ENCODE peak calls at places on chromosomes 4 and X, in eight cellular contexts. G is neural crest cell, Q is Calu3, P is A673, E is fibroblast of lung, V is uterus, Z is PC-3, F is astrocyte of the spinal cord. O is an unnamed sample.

GRCh38 chr4:47145630-47146029 is 114.3 kb downstream of the GABRB1 start:
- DNase-seq in G (no peak), Q (no peak), P (peak; percentile 18), E (peak; percentile 78), V (no peak), Z (no peak), F (peak; percentile 75), O (peak; percentile 49)

GRCh38 chr4:8651661-8652180 is 59.2 kb downstream of the CPZ start:
- DNase-seq in G (no peak), Q (no peak), P (no peak), E (no peak), V (no peak), Z (no peak), F (no peak), O (no peak)

GRCh38 chr4:26263165-26263564 is 57.6 kb upstream of the RBPJ start:
- DNase-seq in G (no peak), Q (no peak), P (peak; percentile 3), E (no peak), V (no peak), Z (peak; percentile 52), F (no peak), O (no peak)

GRCh38 chr4:126871810-126872209 is 760.9 kb upstream of the INTU start:
- DNase-seq in G (no peak), Q (no peak), P (no peak), E (no peak), V (no peak), Z (no peak), F (no peak), O (no peak)

GRCh38 chrX:83916525-83916924 is 55.6 kb downstream of the CYLC1 start:
- DNase-seq in G (peak; percentile 3), Q (no peak), P (peak; percentile 9), E (no peak), V (no peak), Z (peak; percentile 55), F (no peak), O (no peak)

GRCh38 chr4:47736555-47736954 is 101.3 kb downstream of the CORIN start:
- DNase-seq in G (no peak), Q (no peak), P (no peak), E (no peak), V (no peak), Z (no peak), F (no peak), O (no peak)

GRCh38 chr4:22030321-22030720 is 81.7 kb upstream of the KCNIP4 start:
- DNase-seq in G (no peak), Q (no peak), P (no peak), E (no peak), V (no peak), Z (no peak), F (no peak), O (no peak)

GRCh38 chr4:125938541-125938940 is 623.8 kb downstream of the FAT4 start:
- DNase-seq in G (no peak), Q (no peak), P (no peak), E (peak; percentile 8), V (no peak), Z (no peak), F (no peak), O (no peak)

GRCh38 chrX:370244-370962 is 16.3 kb downstream of the PPP2R3B start:
- DNase-seq in G (no peak), Q (no peak), P (no peak), E (no peak), V (no peak), Z (no peak), F (no peak), O (no peak)

GRCh38 chr4:155777971-155778710 is 19.3 kb downstream of the GUCY1B1 start:
- DNase-seq in G (no peak), Q (no peak), P (no peak), E (peak; percentile 96), V (no peak), Z (peak; percentile 42), F (peak; percentile 32), O (no peak)

GRCh38 chr4:7154351-7154981 is 37.9 kb upstream of the SORCS2 start:
- DNase-seq in G (no peak), Q (no peak), P (no peak), E (no peak), V (peak; percentile 14), Z (no peak), F (no peak), O (no peak)

GRCh38 chrX:110795645-110796510 is at the start of gene CHRDL1:
- DNase-seq in G (peak; percentile 38), Q (peak; percentile 16), P (peak; percentile 9), E (peak; percentile 1), V (peak; percentile 73), Z (no peak), F (peak; percentile 40), O (no peak)

GRCh38 chrX:26295425-26295824 is 79.5 kb downstream of the MAGEB5 start:
- DNase-seq in G (no peak), Q (no peak), P (no peak), E (no peak), V (no peak), Z (no peak), F (no peak), O (no peak)

GRCh38 chrX:70168238-70169188 is 8.8 kb upstream of the DGAT2L6 start:
- DNase-seq in G (no peak), Q (peak; percentile 8), P (peak; percentile 49), E (peak; percentile 66), V (peak; percentile 35), Z (peak; percentile 75), F (peak; percentile 71), O (peak; percentile 11)

GRCh38 chr4:10696253-10696652 is 11.7 kb upstream of the CLNK start:
- DNase-seq in G (no peak), Q (no peak), P (no peak), E (no peak), V (no peak), Z (no peak), F (no peak), O (no peak)

GRCh38 chr4:4735870-4736269 is 123.6 kb upstream of the MSX1 start:
- DNase-seq in G (no peak), Q (no peak), P (no peak), E (peak; percentile 22), V (peak; percentile 67), Z (no peak), F (peak; percentile 31), O (no peak)

GRCh38 chr4:7845493-7846124 is 94.1 kb downstream of the AFAP1 start:
- DNase-seq in G (no peak), Q (no peak), P (no peak), E (peak; percentile 40), V (no peak), Z (no peak), F (peak; percentile 68), O (no peak)

GRCh38 chr4:41217373-41217772 is 3.0 kb upstream of the APBB2 start:
- DNase-seq in G (no peak), Q (no peak), P (no peak), E (no peak), V (no peak), Z (no peak), F (no peak), O (no peak)

GRCh38 chr4:41215969-41216293 is 1.6 kb upstream of the APBB2 start:
- DNase-seq in G (no peak), Q (no peak), P (no peak), E (no peak), V (no peak), Z (no peak), F (no peak), O (no peak)

GRCh38 chr4:41217020-41217333 is 2.6 kb upstream of the APBB2 start:
- DNase-seq in G (no peak), Q (no peak), P (no peak), E (no peak), V (no peak), Z (peak; percentile 5), F (no peak), O (no peak)

GRCh38 chr4:41215155-41215554 is 813 bp upstream of the APBB2 start:
- DNase-seq in G (no peak), Q (no peak), P (no peak), E (no peak), V (no peak), Z (no peak), F (no peak), O (no peak)

GRCh38 chr4:41216294-41217019 is 2.1 kb upstream of the APBB2 start:
- DNase-seq in G (peak; percentile 54), Q (peak; percentile 82), P (peak; percentile 77), E (peak; percentile 76), V (peak; percentile 80), Z (peak; percentile 83), F (peak; percentile 75), O (peak; percentile 32)
- TF ChIP-seq CTCF in G (peak; percentile 52), Q (peak; percentile 22), P (no peak), E (peak; percentile 49), V (peak; percentile 42), Z (no peak), F (peak; percentile 39), O (peak; percentile 35)

DNA sequence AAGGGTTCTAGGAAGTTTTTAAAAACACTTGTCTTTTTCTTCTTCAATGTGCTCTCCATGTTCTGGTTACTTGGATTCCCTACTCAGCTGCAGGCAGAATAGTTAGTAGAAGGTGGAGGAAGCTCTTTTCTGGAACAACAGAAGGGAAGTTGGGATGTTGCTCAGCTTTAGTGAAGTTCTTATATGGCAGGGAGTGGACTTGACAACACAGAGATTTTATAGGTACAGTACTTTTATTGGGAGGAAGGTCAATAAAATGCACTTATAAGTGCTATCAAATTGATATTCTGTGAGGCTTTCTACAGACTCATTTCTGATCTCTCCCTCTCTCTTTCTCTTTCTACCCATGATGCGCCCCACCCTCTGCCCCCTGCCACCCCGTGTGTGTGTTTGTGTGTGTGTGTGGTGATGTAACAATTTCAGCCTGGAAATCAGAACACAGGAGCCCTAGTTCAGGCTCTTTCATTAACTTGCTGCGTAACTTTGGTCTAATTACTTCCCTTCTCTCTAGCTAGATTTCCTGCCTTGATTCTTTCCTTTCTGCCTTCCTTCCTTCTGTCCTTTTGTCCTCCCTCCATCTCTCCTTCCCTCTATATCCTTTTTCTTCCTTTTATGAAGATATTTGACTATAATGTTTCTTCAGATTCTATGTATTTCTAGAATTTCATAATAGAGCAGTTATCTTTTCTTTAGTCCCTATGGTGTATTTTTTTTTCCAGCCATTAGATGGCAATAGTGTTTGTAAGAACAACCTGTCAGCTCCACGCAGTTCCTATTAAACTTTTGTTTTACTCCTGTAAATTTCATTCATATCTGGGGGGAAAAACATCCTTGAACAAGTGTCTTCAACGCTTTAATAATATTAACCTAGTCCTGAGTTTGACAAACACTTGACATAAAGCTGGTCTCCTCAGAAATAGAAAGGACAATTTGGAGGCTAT is 37.1 kb downstream of the HEPH start:
- DNase-seq in G (no peak), Q (no peak), P (peak; percentile 14), E (peak; percentile 17), V (no peak), Z (peak; percentile 16), F (peak; percentile 7), O (no peak)
- TF ChIP-seq CTCF in G (peak; percentile 46), Q (no peak), P (peak; percentile 52), E (no peak), V (peak; percentile 13), Z (peak; percentile 50), F (peak; percentile 27), O (no peak)

GRCh38 chr4:140372607-140373327 is 679 bp upstream of the SCOC start:
- DNase-seq in G (no peak), Q (no peak), P (peak; percentile 33), E (no peak), V (no peak), Z (peak; percentile 4), F (peak; percentile 39), O (no peak)
- TF ChIP-seq CTCF in G (peak; percentile 62), Q (no peak), P (peak; percentile 20), E (peak; percentile 5), V (peak; percentile 41), Z (no peak), F (no peak), O (peak; percentile 16)

DNA sequence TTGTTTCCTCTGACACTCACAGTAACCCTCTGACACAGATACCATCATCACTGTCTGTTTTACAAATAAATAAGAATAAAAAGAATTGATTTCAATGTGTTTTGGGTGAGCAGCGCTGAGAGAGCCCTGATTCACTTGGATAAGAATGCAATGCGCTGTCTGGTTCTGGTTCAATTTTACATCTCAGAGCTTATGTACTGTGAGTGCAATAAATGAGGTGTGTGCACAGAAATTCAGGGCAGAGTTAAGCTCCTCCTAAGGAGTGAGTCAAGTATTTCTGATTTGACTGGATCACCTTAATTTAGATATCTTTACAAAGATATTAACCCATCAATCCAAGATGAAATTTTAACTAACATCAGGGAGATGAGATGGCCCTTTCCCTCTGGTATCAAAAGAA is 11.2 kb downstream of the FAM9C start:
- DNase-seq in G (no peak), Q (no peak), P (no peak), E (peak; percentile 54), V (no peak), Z (no peak), F (no peak), O (no peak)
- TF ChIP-seq CTCF in G (no peak), Q (no peak), P (no peak), E (no peak), V (no peak), Z (no peak), F (no peak), O (no peak)

O was measured in retinal pigment epithelial cell.